ENCODE peak calls at places on chromosomes 6 and 20, in five cellular contexts. One of them, this sample, is unnamed.

GRCh38 chr6:94670017-94670416 is 907.3 kb upstream of the MANEA start:
- DNase-seq in SW480: no peak
- DNase-seq in AG08395: no peak
- DNase-seq in cerebellar cortex: no peak
- DNase-seq in astrocyte of the cerebellum: no peak
- DNase-seq in this sample: no peak

GRCh38 chr6:1701668-1702353 is 92.1 kb downstream of the FOXC1 start:
- DNase-seq in astrocyte of the cerebellum: no peak
- DNase-seq in AG08395: peak
- DNase-seq in cerebellar cortex: no peak
- DNase-seq in SW480: no peak
- DNase-seq in this sample: peak

GRCh38 chr6:155524249-155524651 is 68.6 kb upstream of the NOX3 start:
- DNase-seq in SW480: no peak
- DNase-seq in AG08395: peak
- DNase-seq in astrocyte of the cerebellum: peak
- DNase-seq in cerebellar cortex: no peak
- DNase-seq in this sample: peak

GRCh38 chr6:35727206-35727934 is 9.5 kb upstream of the ARMC12 start:
- DNase-seq in astrocyte of the cerebellum: no peak
- DNase-seq in SW480: peak
- DNase-seq in cerebellar cortex: peak
- DNase-seq in AG08395: peak
- DNase-seq in this sample: no peak

GRCh38 chr6:84417261-84417660 is 189.8 kb upstream of the CEP162 start:
- DNase-seq in SW480: no peak
- DNase-seq in astrocyte of the cerebellum: no peak
- DNase-seq in AG08395: peak
- DNase-seq in cerebellar cortex: no peak
- DNase-seq in this sample: peak

GRCh38 chr6:21111399-21111725 is 482.2 kb upstream of the SOX4 start:
- DNase-seq in AG08395: no peak
- DNase-seq in cerebellar cortex: no peak
- DNase-seq in astrocyte of the cerebellum: no peak
- DNase-seq in SW480: no peak
- DNase-seq in this sample: no peak

GRCh38 chr6:158595223-158595622 is 35.3 kb downstream of the TMEM181 start:
- DNase-seq in SW480: no peak
- DNase-seq in cerebellar cortex: no peak
- DNase-seq in AG08395: no peak
- DNase-seq in astrocyte of the cerebellum: no peak
- DNase-seq in this sample: no peak

GRCh38 chr6:116244284-116244683 is 9.6 kb downstream of the TSPYL4 start:
- DNase-seq in cerebellar cortex: no peak
- DNase-seq in SW480: no peak
- DNase-seq in astrocyte of the cerebellum: no peak
- DNase-seq in AG08395: no peak
- DNase-seq in this sample: no peak

GRCh38 chr20:17304785-17305184 is 77.9 kb downstream of the PCSK2 start:
- DNase-seq in astrocyte of the cerebellum: no peak
- DNase-seq in cerebellar cortex: no peak
- DNase-seq in SW480: no peak
- DNase-seq in AG08395: no peak
- DNase-seq in this sample: no peak

GRCh38 chr20:60087563-60088105 is 129.4 kb downstream of the CDH26 start:
- DNase-seq in SW480: no peak
- DNase-seq in cerebellar cortex: peak
- DNase-seq in AG08395: no peak
- DNase-seq in astrocyte of the cerebellum: no peak
- DNase-seq in this sample: no peak

This sample was measured in non-pigmented ciliary epithelial cell.